ENCODE peak calls at places on chromosomes 2 and 18, in eight cellular contexts. C is thoracic aorta, A is psoas muscle, M is Panc1, K is K562, H is vagina, P is AG04450, Z is DND-41. B is an unnamed sample.

GRCh38 chr18:73893879-73894278 is 253.8 kb downstream of the FBXO15 start:
- DNase-seq in A (no peak), K (no peak), C (no peak), M (no peak), Z (no peak), P (no peak), H (no peak), B (peak; percentile 14)

GRCh38 chr2:204583773-204584172 is 38.5 kb downstream of the PARD3B start:
- DNase-seq in M (no peak), C (no peak), Z (no peak), H (no peak), A (no peak), P (no peak), K (no peak), B (no peak)

GRCh38 chr2:10329880-10330699 is 27.4 kb downstream of the HPCAL1 start:
- DNase-seq in Z (peak; percentile 25), H (no peak), P (no peak), A (no peak), C (no peak), K (no peak), M (no peak), B (peak; percentile 48)

GRCh38 chr18:42564761-42565160 is 550.7 kb downstream of the RIT2 start:
- DNase-seq in A (no peak), M (no peak), P (no peak), H (no peak), K (no peak), Z (no peak), C (no peak), B (no peak)

GRCh38 chr2:53021828-53022227 is 745.8 kb upstream of the CHAC2 start:
- DNase-seq in C (no peak), P (no peak), M (no peak), A (no peak), K (no peak), Z (no peak), H (no peak), B (no peak)

GRCh38 chr2:109129356-109129920 is 433 bp downstream of the SH3RF3 start:
- DNase-seq in Z (no peak), P (no peak), C (no peak), A (peak; percentile 51), H (no peak), K (no peak), M (no peak), B (no peak)

GRCh38 chr2:143702931-143703330 is 573.7 kb downstream of the ARHGAP15 start:
- DNase-seq in M (no peak), Z (no peak), C (no peak), A (no peak), P (no peak), H (no peak), K (no peak), B (no peak)

GRCh38 chr18:9117980-9118841 is 15.7 kb downstream of the NDUFV2 start:
- DNase-seq in H (no peak), C (no peak), M (no peak), A (no peak), Z (no peak), K (peak; percentile 40), P (no peak), B (no peak)

GRCh38 chr2:17177094-17177493 is 341.1 kb downstream of the RAD51AP2 start:
- DNase-seq in Z (no peak), H (no peak), C (no peak), P (no peak), M (no peak), A (no peak), K (no peak), B (no peak)

GRCh38 chr2:44975571-44976450 is 33.4 kb downstream of the SIX2 start:
- DNase-seq in H (no peak), M (no peak), K (peak; percentile 24), Z (no peak), P (no peak), A (no peak), C (no peak), B (no peak)

GRCh38 chr18:79632765-79633164 is 46.8 kb upstream of the CTDP1 start:
- DNase-seq in K (no peak), H (no peak), P (no peak), A (no peak), M (no peak), C (no peak), Z (no peak), B (no peak)

GRCh38 chr2:134727385-134727784 is 8.6 kb upstream of the TMEM163 start:
- DNase-seq in A (no peak), Z (no peak), K (no peak), M (no peak), H (no peak), P (no peak), C (no peak), B (no peak)

GRCh38 chr2:216006164-216006663 is 7.1 kb downstream of the MREG start:
- DNase-seq in C (no peak), P (no peak), A (peak; percentile 23), Z (no peak), H (peak; percentile 80), K (peak; percentile 53), M (no peak), B (peak; percentile 66)
- TF ChIP-seq CTCF in C (no peak), P (no peak), A (no peak), Z (no peak), H (no peak), K (no peak), M (no peak), B (no peak)

DNA sequence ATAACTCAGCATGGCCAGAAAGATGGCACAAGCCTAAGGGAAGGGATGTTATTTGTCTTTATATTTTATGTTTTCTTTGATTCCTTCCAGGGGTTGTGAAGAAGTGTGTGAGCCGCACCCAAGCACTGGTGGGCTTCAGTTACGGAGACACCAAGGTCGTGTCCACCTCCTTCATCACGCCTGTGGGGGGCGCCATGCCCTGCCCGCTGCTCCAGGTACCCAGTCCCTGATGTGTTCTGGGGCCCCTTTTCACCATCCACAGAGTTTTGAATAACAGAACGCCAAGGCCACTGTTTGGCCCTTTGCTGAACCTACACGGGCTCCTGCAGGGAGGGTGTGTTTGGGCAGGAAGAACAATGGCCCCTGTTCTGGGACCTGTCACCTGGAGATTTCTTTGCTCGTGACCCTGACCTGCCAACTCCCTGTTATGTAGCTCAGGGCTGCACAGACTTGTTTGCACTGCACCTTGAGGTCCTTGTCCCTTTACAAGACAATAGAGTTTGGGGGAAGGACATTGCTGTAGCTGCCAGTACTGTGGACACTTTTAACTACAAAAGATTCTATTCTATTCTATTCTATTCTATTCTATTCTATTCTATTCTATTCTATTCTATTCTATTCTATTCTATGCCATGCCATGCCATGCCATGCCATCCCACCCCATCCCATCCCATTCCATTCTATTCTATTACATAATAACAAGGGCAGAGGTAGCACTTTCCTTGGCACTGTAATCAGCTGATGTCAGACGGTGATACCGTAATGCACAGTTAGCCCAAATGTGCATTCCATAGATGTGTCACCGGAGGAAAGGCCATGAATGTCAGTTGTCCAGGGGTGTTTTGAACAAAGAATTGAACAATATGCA is 48.2 kb upstream of the CNGA3 start:
- DNase-seq in M (no peak), A (no peak), H (no peak), P (no peak), C (no peak), Z (no peak), K (no peak), B (no peak)
- TF ChIP-seq CTCF in M (no peak), A (no peak), H (no peak), P (no peak), C (no peak), Z (peak; percentile 7), K (no peak), B (peak; percentile 20)

GRCh38 chr2:74181739-74182138 is 3.1 kb upstream of the MOB1A start:
- DNase-seq in H (no peak), A (no peak), C (no peak), K (peak; percentile 82), Z (no peak), P (no peak), M (no peak), B (no peak)

GRCh38 chr2:74174909-74175308 is 3.8 kb downstream of the MOB1A start:
- DNase-seq in A (no peak), H (no peak), P (no peak), C (no peak), Z (no peak), M (no peak), K (no peak), B (no peak)

GRCh38 chr2:74178211-74179062 is at the start of gene MOB1A:
- DNase-seq in H (peak; percentile 98), Z (peak; percentile 99), M (peak; percentile 97), A (peak; percentile 97), C (peak; percentile 90), P (peak; percentile 95), K (peak; percentile 99), B (peak; percentile 99)

GRCh38 chr2:74177697-74178096 is 982 bp downstream of the MOB1A start:
- DNase-seq in M (no peak), K (no peak), C (no peak), H (no peak), Z (no peak), P (no peak), A (no peak), B (no peak)

DNA sequence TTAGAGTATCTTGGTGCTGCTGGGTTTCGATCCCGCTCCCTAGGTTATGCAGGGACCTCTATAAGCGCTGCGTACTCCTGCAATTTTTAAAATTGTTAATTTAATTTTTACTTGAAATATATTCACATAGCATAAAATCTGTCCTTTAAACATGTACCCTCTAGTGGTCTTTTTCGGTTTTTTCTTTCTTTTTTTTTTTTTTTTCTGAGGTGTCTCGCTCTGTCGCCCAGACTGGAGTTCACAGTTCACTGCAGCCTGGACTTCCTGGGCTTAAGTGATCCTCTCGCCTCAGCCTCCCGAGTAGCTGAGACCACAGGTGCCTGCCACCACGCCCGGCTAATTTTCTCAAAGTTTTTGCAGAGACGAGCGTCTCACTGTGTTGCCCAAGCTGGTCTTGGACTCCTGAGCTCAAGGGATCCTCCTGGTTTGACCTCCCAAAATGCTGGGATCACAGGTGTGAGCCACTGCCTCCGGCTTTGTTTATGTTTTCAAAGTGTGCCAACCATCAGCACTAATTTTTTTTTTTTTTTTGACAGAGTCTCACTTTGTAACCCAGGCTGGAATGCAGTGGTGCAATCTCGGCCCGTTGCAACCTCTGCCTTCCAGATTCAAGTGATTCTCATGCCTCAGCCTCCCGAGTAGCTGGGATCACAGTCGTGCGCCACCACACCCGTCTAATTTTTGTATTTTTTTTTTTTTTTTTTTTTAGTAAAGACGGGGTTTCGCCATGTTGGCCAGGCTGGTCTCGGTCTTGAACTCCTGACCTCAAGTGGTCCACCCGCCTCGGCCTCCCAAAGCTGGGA is 585 bp upstream of the MOB1A start:
- DNase-seq in P (no peak), C (no peak), Z (no peak), K (peak; percentile 39), M (no peak), H (peak; percentile 88), A (no peak), B (no peak)
- TF ChIP-seq CTCF in P (peak; percentile 40), C (peak; percentile 32), Z (peak; percentile 43), K (peak; percentile 13), M (no peak), H (no peak), A (peak; percentile 43), B (peak; percentile 24)

DNA sequence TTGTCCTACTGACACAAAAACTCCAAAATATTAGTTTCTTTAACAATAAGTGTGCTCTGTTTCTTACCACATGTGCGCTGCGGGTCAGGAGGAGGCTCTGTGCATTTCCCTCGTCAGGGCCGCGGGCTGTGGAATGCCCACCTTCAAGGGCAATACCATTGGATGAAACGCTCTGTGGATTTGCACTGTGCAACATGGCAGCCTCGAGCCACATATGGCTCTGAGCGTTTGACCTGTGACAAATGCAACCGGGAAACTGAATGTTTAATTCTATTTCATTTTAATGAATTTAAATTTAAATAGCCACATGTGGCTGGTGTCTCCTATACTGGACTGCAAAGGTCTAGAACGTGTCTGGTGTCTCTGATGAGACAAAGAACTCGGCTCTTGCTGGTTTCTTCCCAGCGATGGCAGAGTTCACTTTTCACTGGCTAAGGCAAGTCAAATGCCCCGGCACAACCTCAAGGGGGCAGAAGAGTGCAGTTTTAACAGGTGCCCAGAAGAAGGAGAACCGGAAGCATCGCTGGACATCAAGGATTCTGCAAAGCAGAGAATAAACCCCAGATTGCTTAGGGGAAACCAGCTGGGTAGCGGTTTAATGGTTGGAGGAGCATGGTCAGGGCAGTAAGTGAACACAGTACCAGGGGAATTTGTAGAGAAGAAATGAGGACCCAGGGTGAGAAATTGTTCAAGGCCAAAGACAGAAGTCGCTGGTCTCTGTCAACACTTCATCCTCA is 37.0 kb upstream of the TMEM18 start:
- DNase-seq in H (no peak), Z (peak; percentile 71), A (no peak), C (no peak), M (peak; percentile 52), K (peak; percentile 50), P (peak; percentile 10), B (peak; percentile 49)
- TF ChIP-seq CTCF in H (no peak), Z (peak; percentile 88), A (peak; percentile 42), C (peak; percentile 29), M (peak; percentile 83), K (peak; percentile 63), P (peak; percentile 81), B (peak; percentile 17)